ENCODE peak calls at places on chromosomes 12 and 14, in four cellular contexts. R, W, Q and L are unnamed samples.

GRCh38 chr12:104057771-104058197 is 6.5 kb upstream of the HCFC2 start:
- DNase-seq in W (peak), R (no peak), Q (no peak), L (peak)

GRCh38 chr12:11500222-11500860 is 105.0 kb upstream of the PRB2 start:
- DNase-seq in W (no peak), Q (peak), R (peak), L (peak)

GRCh38 chr12:11795910-11796459 is 146.5 kb downstream of the ETV6 start:
- DNase-seq in R (peak), W (no peak), Q (no peak), L (peak)

GRCh38 chr12:7060353-7060954 is at the start of gene C1S:
- DNase-seq in R (peak), Q (no peak), W (no peak), L (peak)

GRCh38 chr14:103749452-103749851 is 33.8 kb downstream of the ZFYVE21 start:
- DNase-seq in W (no peak), Q (no peak), R (no peak), L (no peak)

GRCh38 chr12:53241623-53242412 is 9.8 kb upstream of the RARG start:
- DNase-seq in R (no peak), Q (no peak), W (no peak), L (no peak)

GRCh38 chr12:97767347-97767746 is 304.7 kb downstream of the RMST start:
- DNase-seq in W (no peak), Q (no peak), R (no peak), L (peak)

GRCh38 chr14:100871234-100872186 is 32.0 kb downstream of the RTL1 start:
- DNase-seq in Q (no peak), W (peak), R (peak), L (peak)

GRCh38 chr12:74015118-74015517 is 522.5 kb upstream of the ATXN7L3B start:
- DNase-seq in W (no peak), Q (no peak), R (no peak), L (no peak)